ENCODE peak calls at places on chromosomes 13 and 19, in nine cellular contexts. K is retinal pigment epithelial cell, E is fibroblast of pulmonary artery, N is astrocyte of the spinal cord, A is astrocyte of the cerebellum, D is cardiac fibroblast, Z is psoas muscle, B is AG04449, W is HFF-Myc. F is an unnamed sample.

GRCh38 chr13:59425211-59425721 is 738.5 kb downstream of the DIAPH3 start:
- DNase-seq in A (peak; percentile 41), N (peak; percentile 74), B (peak; percentile 88), D (peak; percentile 25), E (peak; percentile 47), W (no peak), K (no peak), Z (no peak), F (no peak)

GRCh38 chr13:41411536-41411935 is 45.8 kb upstream of the RGCC start:
- DNase-seq in E (peak; percentile 76), Z (no peak), N (peak; percentile 73), A (peak; percentile 61), W (no peak), D (peak; percentile 80), K (no peak), B (peak; percentile 10), F (peak; percentile 73)

GRCh38 chr19:19259741-19260140 is 13.4 kb downstream of the TM6SF2 start:
- DNase-seq in E (peak; percentile 26), N (no peak), Z (no peak), B (no peak), W (peak; percentile 10), D (no peak), K (no peak), A (no peak), F (peak; percentile 88)

GRCh38 chr19:58552655-58553054 is 2.2 kb downstream of the CHMP2A start:
- DNase-seq in A (no peak), B (no peak), D (no peak), K (no peak), N (no peak), E (no peak), W (no peak), Z (no peak), F (no peak)

GRCh38 chr19:53868892-53869804 is 1.5 kb downstream of the MYADM start:
- DNase-seq in B (peak; percentile 44), D (peak; percentile 96), E (peak; percentile 91), K (peak; percentile 62), A (peak; percentile 62), Z (peak; percentile 93), N (peak; percentile 94), W (no peak), F (peak; percentile 95)

GRCh38 chr13:45512148-45512498 is 47.4 kb downstream of the COG3 start:
- DNase-seq in E (peak; percentile 39), K (no peak), D (no peak), N (no peak), Z (no peak), B (no peak), A (no peak), W (no peak), F (no peak)

GRCh38 chr19:13610042-13610691 is 103.9 kb upstream of the CACNA1A start:
- DNase-seq in K (no peak), B (no peak), W (no peak), A (no peak), Z (no peak), E (no peak), N (no peak), D (no peak), F (peak; percentile 67)

GRCh38 chr19:13056052-13056660 is 46.5 kb downstream of the LYL1 start:
- DNase-seq in Z (no peak), N (peak; percentile 93), W (peak; percentile 67), B (no peak), A (peak; percentile 81), K (no peak), D (peak; percentile 83), E (peak; percentile 78), F (peak; percentile 84)

GRCh38 chr13:110944121-110944967 is 29.5 kb upstream of the ANKRD10 start:
- DNase-seq in E (peak; percentile 78), K (peak; percentile 39), Z (peak; percentile 35), D (peak; percentile 84), N (peak; percentile 59), A (peak; percentile 29), B (no peak), W (peak; percentile 62), F (peak; percentile 69)

GRCh38 chr13:95628488-95628887 is 16.0 kb downstream of the DZIP1 start:
- DNase-seq in B (no peak), N (no peak), W (no peak), K (no peak), Z (no peak), E (no peak), D (no peak), A (no peak), F (no peak)

GRCh38 chr13:95627590-95627989 is 16.9 kb downstream of the DZIP1 start:
- DNase-seq in E (peak; percentile 17), D (no peak), A (no peak), N (peak; percentile 51), B (no peak), Z (no peak), W (no peak), K (no peak), F (no peak)

GRCh38 chr13:95626768-95627167 is 17.7 kb downstream of the DZIP1 start:
- DNase-seq in A (no peak), K (no peak), D (no peak), N (no peak), B (no peak), W (no peak), E (no peak), Z (no peak), F (no peak)

GRCh38 chr13:95630593-95630992 is 13.9 kb downstream of the DZIP1 start:
- DNase-seq in B (no peak), K (no peak), A (no peak), D (no peak), W (no peak), E (no peak), Z (no peak), N (no peak), F (no peak)

GRCh38 chr13:95629071-95629470 is 15.4 kb downstream of the DZIP1 start:
- DNase-seq in D (no peak), E (no peak), W (no peak), N (no peak), B (no peak), Z (no peak), A (no peak), K (no peak), F (no peak)
- TF ChIP-seq CTCF in D (no peak), E (no peak), W (no peak), N (no peak), B (no peak), Z (no peak), A (no peak), K (no peak), F (no peak)

GRCh38 chr13:86608739-86609138 is 809.5 kb upstream of the SLITRK6 start:
- DNase-seq in A (no peak), N (no peak), E (no peak), D (no peak), W (no peak), B (no peak), K (no peak), Z (no peak), F (no peak)
- TF ChIP-seq CTCF in A (no peak), N (no peak), E (no peak), D (no peak), W (no peak), B (no peak), K (no peak), Z (no peak), F (peak; percentile 33)

DNA sequence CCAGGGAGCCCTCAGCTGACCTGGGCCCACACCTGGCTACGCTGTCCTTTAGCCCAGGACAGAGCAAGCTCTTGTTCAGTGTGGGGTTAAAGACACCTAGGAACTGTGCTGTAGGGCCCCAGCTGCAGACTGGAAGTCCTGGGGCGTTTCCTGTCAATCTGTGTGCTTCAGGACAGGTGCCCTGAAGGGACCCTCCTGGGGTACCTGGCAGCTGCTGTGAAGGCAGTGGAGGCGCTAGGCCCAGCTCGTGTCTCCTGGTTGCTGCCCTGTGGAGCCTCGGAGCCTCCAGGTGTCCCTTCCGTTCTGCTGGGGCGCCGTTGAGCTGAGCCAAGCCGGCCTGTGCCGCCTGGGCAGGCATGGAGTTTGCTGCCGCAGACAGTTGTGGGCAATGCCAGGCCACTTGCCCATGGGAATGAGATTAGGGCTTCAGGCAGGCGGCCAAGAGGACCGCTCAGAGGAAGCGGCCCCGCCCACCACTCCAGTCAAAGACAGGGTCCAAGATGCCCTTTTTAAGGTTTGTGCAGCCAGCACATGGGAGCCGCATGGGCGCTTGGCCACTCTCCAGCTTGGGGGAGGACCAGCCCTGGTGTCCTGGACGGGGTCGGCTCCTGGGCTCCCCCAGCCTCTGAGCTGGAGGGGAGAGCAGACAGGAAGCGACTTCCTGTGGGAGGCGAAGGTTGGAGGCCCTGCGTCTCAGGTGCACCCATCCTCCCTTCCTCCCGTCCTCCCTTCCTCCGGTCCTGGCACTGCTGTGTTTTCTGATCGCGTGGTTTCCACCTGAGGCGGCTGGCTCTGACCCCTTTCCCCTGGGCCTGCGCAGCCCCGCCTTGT is 4.0 kb downstream of the PTBP1 start:
- DNase-seq in W (peak; percentile 63), K (peak; percentile 54), N (peak; percentile 45), D (peak; percentile 85), B (no peak), Z (peak; percentile 77), E (peak; percentile 66), A (no peak), F (peak; percentile 55)
- TF ChIP-seq CTCF in W (no peak), K (no peak), N (no peak), D (no peak), B (no peak), Z (no peak), E (no peak), A (no peak), F (no peak)

DNA sequence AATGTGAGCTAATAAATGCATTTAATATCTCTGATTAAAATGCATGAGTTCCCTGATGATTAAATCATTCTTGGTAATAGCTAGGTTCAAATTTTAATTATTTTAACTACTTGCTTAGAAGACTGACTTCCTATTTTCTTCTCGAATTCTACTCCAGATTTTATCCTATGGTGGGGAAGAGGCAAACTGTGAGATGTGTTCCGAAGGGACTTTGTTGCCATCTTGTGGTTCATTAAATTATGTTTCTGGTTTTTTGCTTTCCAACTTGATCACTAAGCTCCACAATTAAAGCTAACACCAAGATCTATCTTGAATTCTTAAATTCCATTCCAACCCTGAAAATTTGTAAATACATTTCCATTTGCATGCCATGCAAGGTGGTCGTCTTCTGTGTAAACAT is 538.4 kb upstream of the PCDH20 start:
- DNase-seq in E (peak; percentile 49), N (peak; percentile 44), K (peak; percentile 17), A (peak; percentile 40), B (no peak), W (no peak), Z (no peak), D (peak; percentile 23), F (no peak)
- TF ChIP-seq CTCF in E (peak; percentile 33), N (peak; percentile 23), K (peak; percentile 42), A (peak; percentile 45), B (no peak), W (no peak), Z (no peak), D (no peak), F (peak; percentile 76)

F was measured in endodermal cell.